ENCODE peak calls at places on chromosome 5, in ten cellular contexts. L, H, X, K, O, Y, F, N, E and B are unnamed samples. For H3K79me2, the result is how much of the 10 kb centered on the place peaks cover.

GRCh38 chr5:9454012-9454481 is 91.8 kb downstream of the SEMA5A start:
- DNase-seq in E (no peak), L (peak), N (no peak), O (peak), K (no peak), H (peak), X (no peak), F (no peak), Y (no peak), B (no peak)

GRCh38 chr5:172795401-172795977 is 24.5 kb upstream of the DUSP1 start:
- DNase-seq in K (no peak), N (peak), L (no peak), H (no peak), O (peak), E (no peak), F (no peak), Y (no peak), X (no peak), B (peak)

GRCh38 chr5:18102733-18103132 is 468.5 kb downstream of the TAF11L14 start:
- DNase-seq in X (no peak), O (no peak), N (peak), F (no peak), E (no peak), Y (no peak), K (no peak), L (no peak), H (no peak), B (no peak)

GRCh38 chr5:57232293-57233033 is 58.6 kb downstream of the GPBP1 start:
- DNase-seq in O (peak), E (no peak), Y (no peak), X (no peak), N (no peak), F (no peak), H (no peak), K (no peak), L (no peak), B (no peak)

GRCh38 chr5:127959152-127959764 is 124.3 kb upstream of the SLC12A2 start:
- DNase-seq in F (no peak), Y (no peak), L (peak), O (peak), H (peak), K (peak), X (no peak), N (no peak), E (peak), B (peak)

GRCh38 chr5:13601152-13601551 is 343.3 kb downstream of the DNAH5 start:
- DNase-seq in E (no peak), L (peak), H (no peak), N (no peak), O (no peak), F (no peak), K (no peak), Y (no peak), X (no peak), B (peak)

GRCh38 chr5:95484421-95484820 is 70.4 kb downstream of the SKIC3 start:
- DNase-seq in O (no peak), Y (no peak), K (no peak), L (no peak), X (no peak), H (no peak), E (no peak), N (no peak), F (no peak), B (no peak)

GRCh38 chr5:128695791-128696520 is 157.9 kb upstream of the FBN2 start:
- DNase-seq in E (no peak), F (no peak), N (peak), L (peak), H (no peak), O (no peak), K (no peak), X (no peak), Y (no peak), B (peak)

GRCh38 chr5:154483654-154484392 is 5.8 kb upstream of the HAND1 start:
- DNase-seq in N (peak), L (no peak), E (no peak), F (no peak), O (no peak), K (no peak), Y (no peak), H (no peak), X (no peak), B (no peak)

GRCh38 chr5:97443740-97444139 is 260.7 kb upstream of the RIOK2 start:
- DNase-seq in L (no peak), E (no peak), H (no peak), K (no peak), O (no peak), Y (no peak), F (no peak), N (no peak), X (no peak), B (no peak)

GRCh38 chr5:39566891-39567290 is 142.1 kb upstream of the DAB2 start:
- DNase-seq in X (no peak), E (no peak), F (no peak), H (no peak), L (no peak), Y (no peak), K (no peak), O (no peak), N (no peak), B (no peak)

DNA sequence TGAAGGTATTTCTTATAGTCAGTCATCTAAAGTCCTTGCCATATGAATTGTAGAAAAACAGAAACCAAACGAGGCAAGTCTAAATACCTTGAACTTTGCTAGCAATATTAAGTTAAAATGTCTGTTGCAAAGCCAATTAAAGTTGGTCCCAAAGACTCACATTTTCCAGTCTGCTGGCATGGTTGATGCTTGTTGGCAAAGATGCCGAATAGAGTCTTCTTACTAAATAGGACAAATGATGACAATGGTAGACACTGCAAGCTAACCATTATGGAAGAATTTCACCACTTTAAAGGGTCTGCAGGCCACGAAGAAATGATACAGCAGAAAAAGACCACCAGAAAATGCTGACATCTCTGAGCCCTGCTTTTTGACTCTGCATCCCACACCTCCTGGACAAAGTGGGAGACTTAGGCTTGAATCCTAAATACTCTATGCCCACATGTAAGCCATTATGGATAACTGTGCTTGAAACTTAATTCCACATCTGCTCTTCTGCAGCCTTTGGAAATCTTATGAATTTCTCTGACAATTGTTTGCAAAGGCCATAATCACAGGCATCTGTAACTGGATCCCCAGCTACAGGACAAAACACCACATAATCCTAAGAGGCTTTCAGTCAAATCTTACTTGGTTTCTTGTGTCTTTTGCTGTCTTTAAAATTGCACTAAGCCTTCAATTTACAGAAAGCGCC is 61.3 kb downstream of the LHFPL2 start:
- DNase-seq in H (no peak), F (no peak), E (no peak), L (no peak), K (no peak), X (no peak), Y (no peak), N (no peak), O (no peak), B (no peak)
- H3K4me3 ChIP-seq in H (no peak), F (no peak), E (no peak), L (no peak), K (no peak), X (no peak), Y (no peak), N (no peak), O (no peak), B (no peak)

GRCh38 chr5:79959407-79959806 is 31.7 kb downstream of the MTX3 start:
- DNase-seq in H (no peak), L (no peak), O (no peak), N (no peak), E (no peak), X (no peak), Y (peak), F (no peak), K (no peak), B (no peak)

GRCh38 chr5:79962580-79963222 is 28.4 kb downstream of the MTX3 start:
- DNase-seq in H (no peak), F (no peak), X (no peak), K (no peak), E (no peak), N (no peak), L (peak), Y (no peak), O (no peak), B (no peak)

GRCh38 chr5:79961731-79962579 is 29.1 kb downstream of the MTX3 start:
- DNase-seq in L (no peak), O (no peak), E (no peak), Y (no peak), X (no peak), H (peak), N (no peak), F (no peak), K (no peak), B (no peak)

GRCh38 chr5:79966479-79966878 is 24.6 kb downstream of the MTX3 start:
- DNase-seq in O (no peak), K (no peak), H (no peak), E (no peak), F (no peak), L (no peak), X (no peak), N (no peak), Y (no peak), B (no peak)

DNA sequence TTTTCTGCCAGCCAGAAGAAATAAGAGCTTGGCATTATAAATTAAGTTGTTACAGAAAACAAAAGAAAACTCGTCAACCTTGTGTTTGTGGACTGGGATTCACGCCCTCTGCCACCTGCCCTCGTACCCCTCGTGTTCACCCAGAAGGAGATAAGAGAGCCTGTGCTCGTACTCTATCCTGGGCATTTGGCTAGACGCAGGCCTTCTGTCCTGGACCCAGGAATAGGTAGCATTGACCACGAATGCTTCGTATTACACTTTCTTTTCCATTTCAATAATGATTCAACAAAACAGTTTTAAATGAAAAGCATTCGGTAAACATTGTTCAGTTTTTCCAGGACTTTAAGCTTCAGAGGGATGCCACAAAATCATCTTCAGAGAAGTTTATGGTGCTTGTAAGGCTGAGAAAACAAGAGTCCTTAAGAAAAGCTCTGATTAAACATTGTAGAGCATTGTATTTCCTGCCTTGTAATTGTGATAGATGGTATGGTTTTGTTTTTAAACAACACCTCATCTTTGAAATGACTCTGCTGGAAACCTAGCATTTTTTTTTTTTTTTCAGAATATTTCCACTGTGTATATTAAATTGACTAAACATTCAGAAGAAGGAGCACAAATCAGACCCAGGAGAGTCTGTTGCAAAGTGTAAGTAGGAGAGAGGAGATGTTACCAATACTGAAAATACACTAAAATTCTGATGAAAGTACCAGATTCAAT is 27.6 kb downstream of the MTX3 start:
- DNase-seq in N (no peak), K (no peak), Y (no peak), E (no peak), F (no peak), L (no peak), O (no peak), X (no peak), H (no peak), B (no peak)
- H3K79me2 ChIP-seq in N (under half), K (under half), Y (under half), E (under half), F (under half), L (under half), O (under half), X (under half), H (under half), B (under half)

DNA sequence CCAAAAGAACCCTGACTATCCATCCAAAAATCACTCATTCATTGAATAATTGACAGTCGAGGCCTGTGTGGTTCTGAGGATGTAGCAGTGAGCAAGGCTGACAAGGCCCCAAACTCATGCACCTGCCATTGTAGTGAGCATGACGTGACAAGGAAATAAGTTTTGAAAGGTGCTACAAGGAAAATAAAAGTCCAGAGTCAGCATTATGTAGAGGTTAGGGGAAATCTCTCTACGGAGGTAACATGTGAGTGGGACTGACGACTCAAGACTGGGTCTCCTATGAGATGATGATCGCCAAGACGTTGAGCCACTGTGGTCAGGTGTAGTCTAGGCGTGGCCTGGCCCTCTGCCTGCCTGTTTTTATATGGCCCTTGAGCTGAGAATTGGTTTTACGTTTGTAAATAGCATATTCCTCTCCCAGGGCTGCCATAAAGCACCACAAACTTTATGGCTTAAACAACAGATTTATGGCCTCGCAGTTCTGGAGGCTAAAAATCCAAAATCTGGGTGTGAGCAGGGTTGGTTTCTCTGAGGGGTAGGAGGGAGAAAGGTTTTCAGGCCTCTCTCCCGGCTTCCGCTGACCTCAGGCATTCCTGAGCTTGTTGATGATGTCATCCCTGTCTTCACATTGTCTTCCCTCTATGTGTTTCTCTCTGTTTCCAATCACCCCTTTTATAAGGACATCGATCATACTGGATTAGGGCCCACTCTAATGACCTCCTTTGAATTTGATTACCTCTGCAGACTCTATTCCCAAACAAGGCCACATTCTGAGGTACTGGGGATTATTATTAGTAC is 206.4 kb upstream of the EGFLAM start:
- DNase-seq in N (no peak), L (no peak), Y (no peak), F (no peak), H (no peak), K (no peak), E (no peak), O (no peak), X (no peak), B (no peak)
- H3K4me2 ChIP-seq in N (no peak), L (no peak), Y (no peak), F (no peak), H (no peak), K (no peak), E (no peak), O (no peak), X (no peak), B (no peak)

GRCh38 chr5:83470920-83471404 is 582 bp upstream of the VCAN start:
- DNase-seq in N (peak), H (peak), E (no peak), L (peak), X (no peak), O (peak), K (no peak), F (no peak), Y (no peak), B (no peak)
- H3K4me3 ChIP-seq in N (peak), H (peak), E (no peak), L (peak), X (peak), O (peak), K (peak), F (no peak), Y (no peak), B (peak)

GRCh38 chr5:167943353-167943752 is 348.1 kb upstream of the WWC1 start:
- DNase-seq in H (no peak), N (no peak), Y (no peak), K (no peak), F (no peak), X (no peak), O (no peak), E (no peak), L (no peak), B (peak)
- H3K79me2 ChIP-seq in H (under half), N (under half), Y (under half), K (under half), F (under half), X (under half), O (under half), E (under half), L (under half), B (under half)

GRCh38 chr5:79685621-79686020 is 4.0 kb upstream of the CMYA5 start:
- DNase-seq in N (no peak), X (no peak), K (no peak), L (no peak), Y (no peak), F (no peak), O (no peak), H (no peak), E (no peak), B (peak)
- H3K4me2 ChIP-seq in N (no peak), X (no peak), K (no peak), L (no peak), Y (no peak), F (no peak), O (no peak), H (no peak), E (no peak), B (no peak)

DNA sequence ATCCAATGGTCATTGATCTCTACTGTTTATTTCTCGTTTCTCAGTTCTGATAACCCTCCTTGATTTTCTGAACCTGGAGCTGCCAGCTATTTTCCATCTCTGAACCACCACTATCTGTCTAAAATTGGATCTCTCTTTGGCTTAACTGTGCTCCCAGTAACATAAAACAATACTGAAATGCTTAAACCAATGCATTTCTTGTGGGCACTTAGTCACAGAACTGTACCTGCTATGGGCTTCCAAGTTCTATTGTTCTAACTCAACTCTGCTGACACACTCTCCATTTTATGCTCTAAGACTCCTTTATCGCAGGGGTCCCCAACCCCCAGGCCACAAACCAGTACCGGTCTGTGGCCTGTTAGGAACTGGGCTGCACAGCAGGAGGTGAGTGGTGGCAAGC is 120.6 kb downstream of the LHFPL2 start:
- DNase-seq in Y (no peak), O (no peak), N (no peak), L (no peak), F (no peak), X (no peak), K (no peak), H (no peak), E (no peak), B (peak)
- H3K4me3 ChIP-seq in Y (no peak), O (no peak), N (no peak), L (no peak), F (no peak), X (no peak), K (no peak), H (no peak), E (no peak), B (no peak)

GRCh38 chr5:132736853-132737833 is at the start of gene KIF3A:
- DNase-seq in L (peak), H (peak), F (peak), Y (peak), E (peak), O (peak), K (peak), N (peak), X (peak), B (peak)

GRCh38 chr5:132729896-132730295 is 7.5 kb downstream of the KIF3A start:
- DNase-seq in N (no peak), Y (no peak), H (no peak), E (no peak), O (no peak), X (no peak), F (no peak), K (no peak), L (no peak), B (no peak)

GRCh38 chr5:132737982-132738770 is 830 bp upstream of the KIF3A start:
- DNase-seq in Y (no peak), N (no peak), H (no peak), X (no peak), O (no peak), K (no peak), F (no peak), E (no peak), L (no peak), B (no peak)

GRCh38 chr5:132734687-132735086 is 2.7 kb downstream of the KIF3A start:
- DNase-seq in H (no peak), Y (no peak), K (no peak), F (no peak), N (no peak), E (no peak), O (no peak), L (no peak), X (no peak), B (no peak)

DNA sequence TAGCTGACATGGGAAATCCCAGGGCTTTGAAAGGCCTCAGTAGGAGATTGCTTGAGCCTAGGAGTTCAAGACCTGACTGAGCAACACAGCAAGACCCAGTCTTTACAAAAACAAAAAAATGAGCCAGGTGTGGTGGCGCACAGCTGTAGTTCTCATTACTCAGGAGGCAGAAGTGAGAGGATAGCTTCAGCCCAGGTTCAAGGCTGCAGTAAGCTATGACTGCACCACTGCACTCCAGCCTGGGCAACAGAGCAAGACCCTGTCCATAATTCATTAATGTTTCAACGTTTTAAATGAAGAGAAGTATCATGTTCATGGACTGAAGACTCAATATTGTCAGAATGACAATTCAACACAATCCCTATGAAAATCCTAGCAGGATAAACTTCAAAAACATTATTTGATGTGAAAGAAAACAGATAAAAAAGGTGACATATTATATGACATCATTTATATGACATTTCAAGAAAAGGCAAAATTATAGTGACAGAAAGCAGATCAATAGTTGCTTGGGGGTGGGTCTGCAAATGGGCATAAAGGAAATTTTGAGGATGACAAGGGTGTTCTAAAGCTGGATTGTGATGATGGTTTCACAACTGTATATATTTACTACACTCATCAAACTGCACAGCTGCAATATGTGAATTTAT is 3.7 kb downstream of the KIF3A start:
- DNase-seq in E (no peak), K (no peak), F (no peak), O (no peak), H (no peak), N (no peak), Y (no peak), L (no peak), X (no peak), B (no peak)
- H3K79me2 ChIP-seq in E (under half), K (under half), F (under half), O (under half), H (half or more), N (under half), Y (under half), L (under half), X (under half), B (under half)